ENCODE peak calls at places on chromosomes 7 and 10, in eight cellular contexts. R is heart right ventricle, U is PC-9, I is uterus, O is Peyer's patch, B is ovary, S is HCT116, Y is kidney epithelial cell. M is an unnamed sample.
A peak's percentile ranks its signal among the peaks of the same experiment; 100 is the strongest.

GRCh38 chr10:25972631-25973030 is 38.6 kb downstream of the MYO3A start:
- DNase-seq in R (no peak), U (no peak), I (no peak), O (no peak), B (no peak), S (no peak), Y (no peak), M (no peak)

GRCh38 chr7:104550362-104550761 is 222.0 kb downstream of the LHFPL3 start:
- DNase-seq in R (no peak), U (no peak), I (peak; percentile 35), O (no peak), B (no peak), S (no peak), Y (no peak), M (peak; percentile 2)

GRCh38 chr10:103895458-103896186 is 22.4 kb downstream of the STN1 start:
- DNase-seq in R (no peak), U (peak; percentile 90), I (peak; percentile 25), O (no peak), B (no peak), S (peak; percentile 97), Y (no peak), M (peak; percentile 69)

GRCh38 chr7:155803418-155804376 is 8.6 kb downstream of the SHH start:
- DNase-seq in R (no peak), U (no peak), I (no peak), O (no peak), B (no peak), S (no peak), Y (no peak), M (peak; percentile 12)

GRCh38 chr10:111113961-111114830 is 37.4 kb downstream of the ADRA2A start:
- DNase-seq in R (no peak), U (no peak), I (no peak), O (no peak), B (no peak), S (no peak), Y (no peak), M (peak; percentile 16)

GRCh38 chr10:6162589-6163356 is 40.0 kb upstream of the PFKFB3 start:
- DNase-seq in R (no peak), U (no peak), I (no peak), O (no peak), B (peak; percentile 72), S (no peak), Y (no peak), M (no peak)

GRCh38 chr7:21314954-21315353 is 112.9 kb upstream of the SP4 start:
- DNase-seq in R (no peak), U (no peak), I (no peak), O (no peak), B (no peak), S (no peak), Y (no peak), M (no peak)

GRCh38 chr10:48253970-48254657 is 20.4 kb downstream of the FRMPD2 start:
- DNase-seq in R (no peak), U (peak; percentile 94), I (no peak), O (no peak), B (no peak), S (no peak), Y (peak; percentile 92), M (peak; percentile 90)

GRCh38 chr7:107560898-107561516 is 2.7 kb downstream of the COG5 start:
- DNase-seq in R (no peak), U (no peak), I (no peak), O (peak; percentile 44), B (no peak), S (no peak), Y (no peak), M (peak; percentile 58)

GRCh38 chr7:50092579-50093411 is at the start of gene ZPBP:
- DNase-seq in R (peak; percentile 16), U (no peak), I (no peak), O (no peak), B (peak; percentile 55), S (peak; percentile 7), Y (no peak), M (peak; percentile 4)

GRCh38 chr7:116211913-116212596 is 1.7 kb downstream of the TES start:
- DNase-seq in R (no peak), U (no peak), I (no peak), O (no peak), B (no peak), S (no peak), Y (no peak), M (no peak)

GRCh38 chr7:30829476-30829875 is 58.3 kb downstream of the MINDY4 start:
- DNase-seq in R (no peak), U (no peak), I (no peak), O (no peak), B (no peak), S (no peak), Y (no peak), M (no peak)

GRCh38 chr7:42940985-42941847 is 9.0 kb downstream of the MRPL32 start:
- DNase-seq in R (peak; percentile 70), U (peak; percentile 58), I (peak; percentile 70), O (peak; percentile 71), B (peak; percentile 89), S (peak; percentile 51), Y (peak; percentile 26), M (peak; percentile 81)

GRCh38 chr7:146772581-146772980 is 656.0 kb downstream of the CNTNAP2 start:
- DNase-seq in R (no peak), U (no peak), I (no peak), O (no peak), B (no peak), S (no peak), Y (no peak), M (no peak)

GRCh38 chr7:23472046-23472445 is 1.8 kb upstream of the IGF2BP3 start:
- DNase-seq in R (no peak), U (no peak), I (no peak), O (no peak), B (no peak), S (no peak), Y (no peak), M (no peak)

GRCh38 chr7:23471090-23471859 is 984 bp upstream of the IGF2BP3 start:
- DNase-seq in R (peak; percentile 17), U (peak; percentile 86), I (no peak), O (no peak), B (no peak), S (peak; percentile 72), Y (no peak), M (peak; percentile 65)

GRCh38 chr7:23473848-23474097 is 3.5 kb upstream of the IGF2BP3 start:
- DNase-seq in R (no peak), U (no peak), I (no peak), O (no peak), B (no peak), S (no peak), Y (no peak), M (no peak)

GRCh38 chr7:23472974-23473847 is 2.9 kb upstream of the IGF2BP3 start:
- DNase-seq in R (no peak), U (no peak), I (no peak), O (no peak), B (no peak), S (no peak), Y (no peak), M (no peak)

DNA sequence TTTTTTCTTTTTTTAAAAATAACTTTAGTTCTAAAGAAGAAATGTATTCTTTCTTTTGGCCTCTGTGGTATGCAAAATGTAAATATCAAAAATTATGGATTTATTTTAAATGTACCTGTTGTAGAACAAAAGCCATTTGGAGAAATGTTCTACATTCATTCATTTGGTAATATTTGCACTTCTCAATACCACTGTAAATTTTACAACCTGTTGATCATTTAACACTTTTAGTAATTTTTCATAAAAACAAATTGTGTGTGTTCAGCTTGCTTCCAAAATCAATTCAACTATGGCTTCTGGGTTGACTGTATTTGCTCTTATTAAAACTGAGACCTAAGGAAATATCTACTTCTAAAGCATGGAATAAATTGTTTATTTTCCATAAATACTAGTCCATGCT is 2.3 kb upstream of the IGF2BP3 start:
- DNase-seq in R (no peak), U (no peak), I (no peak), O (no peak), B (no peak), S (no peak), Y (no peak), M (no peak)
- H3K27me3 ChIP-seq in R (peaks cover 100% of the 10 kb centered on the region), U (no peaks in the 10 kb centered on the region), I (peaks cover 90% of the 10 kb centered on the region), O (peaks cover 7% of the 10 kb centered on the region), B (peaks cover 20% of the 10 kb centered on the region), S (peaks cover 25% of the 10 kb centered on the region), Y (no peaks in the 10 kb centered on the region), M (peaks cover 43% of the 10 kb centered on the region)

DNA sequence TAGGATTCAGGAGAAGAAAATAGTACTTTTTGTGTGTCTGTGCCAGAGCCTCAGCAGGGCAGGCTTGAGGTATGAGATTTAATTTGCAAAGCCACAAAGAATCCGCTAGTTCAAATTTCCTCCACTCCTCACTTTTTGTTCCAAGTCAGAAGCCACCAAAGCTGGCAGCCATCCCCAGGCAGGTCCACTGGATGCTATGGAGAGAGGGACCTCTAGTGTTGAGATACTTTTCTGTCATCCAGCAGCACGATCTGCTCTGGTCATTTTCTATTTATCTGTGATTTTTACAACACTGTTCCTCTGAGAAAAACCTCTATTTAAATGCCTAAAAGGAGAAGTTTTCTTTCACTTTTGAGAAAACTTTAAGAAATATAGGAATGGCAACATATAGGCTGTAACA is 147.9 kb upstream of the FRMD4A start:
- DNase-seq in R (peak; percentile 65), U (no peak), I (peak; percentile 21), O (no peak), B (peak; percentile 78), S (peak; percentile 19), Y (no peak), M (peak; percentile 87)
- TF ChIP-seq CTCF in R (peak; percentile 60), U (peak; percentile 49), I (no peak), O (peak; percentile 41), B (no peak), S (peak; percentile 64), Y (peak; percentile 70), M (peak; percentile 68)

DNA sequence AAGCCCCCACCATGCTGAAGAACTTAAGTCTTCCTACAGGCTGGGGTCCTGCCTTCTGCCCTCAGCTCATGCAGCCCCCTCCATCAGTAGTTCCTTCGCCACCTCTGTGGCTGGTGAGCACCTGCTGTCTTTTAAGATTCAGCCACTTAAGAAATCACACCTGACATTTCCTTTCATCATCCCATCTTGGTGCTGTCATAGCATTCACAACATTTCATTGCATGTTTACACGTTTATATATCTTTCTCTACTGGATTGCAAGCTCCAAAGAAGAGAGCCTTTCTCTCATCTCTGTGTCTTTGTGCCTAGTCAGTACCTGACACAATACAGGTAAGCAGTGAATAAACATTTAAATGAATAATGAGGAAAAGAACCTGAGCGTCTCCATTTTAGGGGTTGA is 38.3 kb downstream of the SND1 start:
- DNase-seq in R (no peak), U (no peak), I (no peak), O (no peak), B (no peak), S (no peak), Y (no peak), M (no peak)
- H3K36me3 ChIP-seq in R (peaks cover 85% of the 10 kb centered on the region), U (peaks cover 40% of the 10 kb centered on the region), I (no peaks in the 10 kb centered on the region), O (no peaks in the 10 kb centered on the region), B (no peaks in the 10 kb centered on the region), S (peaks cover 34% of the 10 kb centered on the region), Y (no peaks in the 10 kb centered on the region), M (peaks cover 4% of the 10 kb centered on the region)

DNA sequence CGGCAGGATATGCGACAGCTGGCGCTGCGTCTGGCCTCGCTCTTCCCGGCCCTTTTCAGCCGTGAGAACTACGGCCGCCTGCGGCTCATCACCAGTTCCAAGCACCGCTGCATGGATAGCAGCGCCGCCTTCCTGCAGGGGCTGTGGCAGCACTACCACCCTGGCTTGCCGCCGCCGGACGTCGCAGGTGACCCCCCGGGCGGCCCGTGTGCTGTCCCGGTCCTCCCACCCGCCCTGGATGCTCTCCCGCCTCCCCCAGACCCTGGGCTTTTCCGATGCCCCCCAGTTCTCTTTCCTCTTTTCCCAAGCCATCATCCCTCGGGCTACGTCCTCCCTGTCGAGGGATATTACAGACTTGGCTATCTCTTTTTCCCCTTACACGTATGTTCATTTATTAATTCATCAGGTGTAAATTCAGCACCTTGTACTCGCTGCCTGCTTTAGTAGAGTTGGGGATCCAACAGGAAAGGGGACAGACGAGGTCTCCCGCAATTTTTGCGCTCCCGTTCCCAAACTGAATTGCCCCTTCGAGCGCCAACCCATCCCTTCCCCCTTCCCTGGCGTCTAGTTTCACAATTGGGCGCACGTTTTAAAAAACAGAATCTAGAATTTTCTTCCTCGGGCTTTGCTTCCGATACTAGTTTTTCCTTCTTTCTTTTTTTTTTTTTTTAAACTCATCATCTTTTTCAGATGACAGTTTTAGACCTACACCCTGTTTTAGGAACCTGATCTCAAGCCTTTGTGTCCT is 847 bp downstream of the MINPP1 start:
- DNase-seq in R (peak; percentile 61), U (peak; percentile 42), I (peak; percentile 27), O (peak; percentile 59), B (peak; percentile 65), S (peak; percentile 10), Y (no peak), M (peak; percentile 54)
- H3K27me3 ChIP-seq in R (no peaks in the 10 kb centered on the region), U (no peaks in the 10 kb centered on the region), I (no peaks in the 10 kb centered on the region), O (no peaks in the 10 kb centered on the region), B (no peaks in the 10 kb centered on the region), S (no peaks in the 10 kb centered on the region), Y (no peaks in the 10 kb centered on the region), M (no peaks in the 10 kb centered on the region)

M was measured in fibroblast of lung.